ENCODE peak calls at places on chromosomes 5 and 9, in seven cellular contexts. A is HT-29, H is AG09309, V is iPS-NIHi11, F is retina, W is epithelial cell of prostate, N is psoas muscle. R is an unnamed sample.

GRCh38 chr9:89329917-89330316 is 11.6 kb downstream of the SECISBP2 start:
- DNase-seq in A (no peak), H (no peak), V (no peak), F (no peak), W (no peak), N (no peak), R (no peak)

GRCh38 chr5:52007230-52007858 is 624.1 kb downstream of the ISL1 start:
- DNase-seq in A (peak), H (no peak), V (peak), F (peak), W (peak), N (no peak), R (no peak)

GRCh38 chr5:64292611-64293215 is 127.1 kb downstream of the RNF180 start:
- DNase-seq in A (no peak), H (no peak), V (no peak), F (peak), W (no peak), N (no peak), R (no peak)

GRCh38 chr5:104793031-104793430 is 1230.4 kb upstream of the NUDT12 start:
- DNase-seq in A (no peak), H (no peak), V (no peak), F (no peak), W (no peak), N (no peak), R (no peak)

GRCh38 chr5:117188207-117188606 is 613.6 kb upstream of the SEMA6A start:
- DNase-seq in A (no peak), H (no peak), V (no peak), F (no peak), W (no peak), N (no peak), R (no peak)

GRCh38 chr5:56640763-56641406 is 174.5 kb upstream of the MAP3K1 start:
- DNase-seq in A (peak), H (no peak), V (no peak), F (no peak), W (peak), N (peak), R (peak)

GRCh38 chr5:127206320-127207113 is 84.1 kb upstream of the MEGF10 start:
- DNase-seq in A (peak), H (peak), V (no peak), F (no peak), W (peak), N (no peak), R (no peak)

GRCh38 chr9:128683340-128684064 is 5.5 kb upstream of the SET start:
- DNase-seq in A (peak), H (no peak), V (peak), F (peak), W (peak), N (no peak), R (no peak)

GRCh38 chr5:178313316-178313715 is 80.7 kb upstream of the PHYKPL start:
- DNase-seq in A (no peak), H (no peak), V (no peak), F (no peak), W (no peak), N (peak), R (no peak)

GRCh38 chr9:83598487-83598886 is 24.5 kb upstream of the IDNK start:
- DNase-seq in A (no peak), H (peak), V (no peak), F (no peak), W (no peak), N (no peak), R (no peak)

GRCh38 chr9:134134949-134135342 is 936 bp upstream of the WDR5 start:
- DNase-seq in A (peak), H (no peak), V (no peak), F (no peak), W (no peak), N (no peak), R (no peak)

GRCh38 chr5:113061851-113062631 is 85.4 kb downstream of the DCP2 start:
- DNase-seq in A (no peak), H (peak), V (no peak), F (no peak), W (no peak), N (no peak), R (no peak)

GRCh38 chr9:31394040-31394473 is 990.4 kb upstream of the ACO1 start:
- DNase-seq in A (no peak), H (no peak), V (no peak), F (no peak), W (peak), N (no peak), R (no peak)

GRCh38 chr9:8733096-8733954 is 933.7 kb upstream of the DMAC1 start:
- DNase-seq in A (no peak), H (no peak), V (peak), F (peak), W (no peak), N (no peak), R (peak)

GRCh38 chr5:103120607-103121200 is 603 bp downstream of the PPIP5K2 start:
- DNase-seq in A (peak), H (no peak), V (peak), F (no peak), W (no peak), N (no peak), R (no peak)

GRCh38 chr5:59661939-59662615 is 231.4 kb downstream of the PDE4D start:
- DNase-seq in A (no peak), H (no peak), V (no peak), F (peak), W (no peak), N (no peak), R (no peak)

GRCh38 chr5:168012006-168012405 is 279.4 kb upstream of the WWC1 start:
- DNase-seq in A (no peak), H (no peak), V (no peak), F (no peak), W (no peak), N (no peak), R (no peak)

GRCh38 chr5:21642321-21642720 is 1210.8 kb downstream of the CDH12 start:
- DNase-seq in A (no peak), H (no peak), V (no peak), F (no peak), W (no peak), N (no peak), R (no peak)

GRCh38 chr5:158590936-158591863 is 508.5 kb downstream of the EBF1 start:
- DNase-seq in A (no peak), H (no peak), V (peak), F (peak), W (no peak), N (no peak), R (no peak)

GRCh38 chr5:53246042-53246836 is 136.7 kb upstream of the MOCS2 start:
- DNase-seq in A (no peak), H (peak), V (no peak), F (no peak), W (peak), N (no peak), R (no peak)

GRCh38 chr5:112084149-112084548 is 327.2 kb upstream of the NREP start:
- DNase-seq in A (no peak), H (no peak), V (no peak), F (no peak), W (no peak), N (no peak), R (no peak)

GRCh38 chr9:17750285-17750684 is 171.4 kb downstream of the SH3GL2 start:
- DNase-seq in A (no peak), H (no peak), V (no peak), F (no peak), W (no peak), N (no peak), R (no peak)

GRCh38 chr5:15717002-15717401 is 217.0 kb downstream of the FBXL7 start:
- DNase-seq in A (no peak), H (no peak), V (no peak), F (no peak), W (no peak), N (no peak), R (no peak)

GRCh38 chr5:66958984-66959641 is 237.5 kb downstream of the CD180 start:
- DNase-seq in A (no peak), H (peak), V (no peak), F (peak), W (no peak), N (peak), R (peak)

GRCh38 chr9:18478517-18479361 is 4.8 kb downstream of the ADAMTSL1 start:
- DNase-seq in A (no peak), H (peak), V (no peak), F (no peak), W (no peak), N (peak), R (no peak)